ENCODE peak calls at places on chromosomes 1 and 21, in nine cellular contexts. One of them, this sample, is unnamed.

GRCh38 chr1:27221098-27221497 is 13.3 kb upstream of the WDTC1 start:
- DNase-seq in prostate gland: no peak
- DNase-seq in glutamatergic neuron: no peak
- DNase-seq in lower lobe of right lung: no peak
- DNase-seq in Calu3: no peak
- DNase-seq in heart right ventricle: no peak
- DNase-seq in uterus: no peak
- DNase-seq in osteoblast: no peak
- DNase-seq in fibroblast of the aortic adventitia: no peak
- DNase-seq in this sample: no peak

GRCh38 chr1:89800718-89801117 is 20.1 kb upstream of the LRRC8D start:
- DNase-seq in osteoblast: no peak
- DNase-seq in fibroblast of the aortic adventitia: no peak
- DNase-seq in Calu3: no peak
- DNase-seq in prostate gland: no peak
- DNase-seq in heart right ventricle: no peak
- DNase-seq in lower lobe of right lung: no peak
- DNase-seq in uterus: no peak
- DNase-seq in glutamatergic neuron: no peak
- DNase-seq in this sample: no peak

GRCh38 chr21:46146856-46147255 is 8.5 kb downstream of the FTCD start:
- DNase-seq in glutamatergic neuron: peak
- DNase-seq in Calu3: no peak
- DNase-seq in lower lobe of right lung: no peak
- DNase-seq in prostate gland: no peak
- DNase-seq in fibroblast of the aortic adventitia: no peak
- DNase-seq in heart right ventricle: no peak
- DNase-seq in uterus: peak
- DNase-seq in osteoblast: no peak
- DNase-seq in this sample: no peak

GRCh38 chr1:6438047-6438525 is 13.5 kb downstream of the ESPN start:
- DNase-seq in osteoblast: peak
- DNase-seq in glutamatergic neuron: peak
- DNase-seq in lower lobe of right lung: peak
- DNase-seq in heart right ventricle: peak
- DNase-seq in Calu3: peak
- DNase-seq in fibroblast of the aortic adventitia: peak
- DNase-seq in uterus: peak
- DNase-seq in prostate gland: peak
- DNase-seq in this sample: peak

GRCh38 chr1:157580179-157580827 is 17.6 kb downstream of the FCRL4 start:
- DNase-seq in prostate gland: no peak
- DNase-seq in heart right ventricle: peak
- DNase-seq in Calu3: peak
- DNase-seq in uterus: no peak
- DNase-seq in fibroblast of the aortic adventitia: peak
- DNase-seq in lower lobe of right lung: no peak
- DNase-seq in osteoblast: peak
- DNase-seq in glutamatergic neuron: no peak
- DNase-seq in this sample: peak

GRCh38 chr1:22440582-22440981 is 11.1 kb upstream of the ZBTB40 start:
- DNase-seq in Calu3: no peak
- DNase-seq in prostate gland: no peak
- DNase-seq in heart right ventricle: no peak
- DNase-seq in uterus: no peak
- DNase-seq in glutamatergic neuron: no peak
- DNase-seq in lower lobe of right lung: no peak
- DNase-seq in fibroblast of the aortic adventitia: no peak
- DNase-seq in osteoblast: no peak
- DNase-seq in this sample: no peak

GRCh38 chr1:223227031-223227430 is 84.0 kb upstream of the TLR5 start:
- DNase-seq in fibroblast of the aortic adventitia: no peak
- DNase-seq in glutamatergic neuron: no peak
- DNase-seq in osteoblast: no peak
- DNase-seq in lower lobe of right lung: no peak
- DNase-seq in Calu3: no peak
- DNase-seq in prostate gland: no peak
- DNase-seq in heart right ventricle: no peak
- DNase-seq in uterus: no peak
- DNase-seq in this sample: no peak

GRCh38 chr21:21971384-21971783 is 973.2 kb downstream of the NCAM2 start:
- DNase-seq in fibroblast of the aortic adventitia: no peak
- DNase-seq in prostate gland: no peak
- DNase-seq in glutamatergic neuron: no peak
- DNase-seq in Calu3: no peak
- DNase-seq in heart right ventricle: no peak
- DNase-seq in uterus: no peak
- DNase-seq in osteoblast: no peak
- DNase-seq in lower lobe of right lung: no peak
- DNase-seq in this sample: no peak

GRCh38 chr1:23800396-23801337 is at the start of gene GALE:
- DNase-seq in osteoblast: peak
- DNase-seq in Calu3: peak
- DNase-seq in prostate gland: peak
- DNase-seq in fibroblast of the aortic adventitia: peak
- DNase-seq in uterus: peak
- DNase-seq in heart right ventricle: peak
- DNase-seq in lower lobe of right lung: peak
- DNase-seq in glutamatergic neuron: peak
- DNase-seq in this sample: peak

GRCh38 chr1:40976952-40977690 is 2.4 kb upstream of the CTPS1 start:
- DNase-seq in osteoblast: peak
- DNase-seq in uterus: no peak
- DNase-seq in prostate gland: no peak
- DNase-seq in fibroblast of the aortic adventitia: peak
- DNase-seq in Calu3: no peak
- DNase-seq in glutamatergic neuron: no peak
- DNase-seq in lower lobe of right lung: no peak
- DNase-seq in heart right ventricle: no peak
- DNase-seq in this sample: no peak

GRCh38 chr1:155083865-155084721 is 5.5 kb downstream of the EFNA3 start:
- DNase-seq in lower lobe of right lung: no peak
- DNase-seq in heart right ventricle: peak
- DNase-seq in uterus: peak
- DNase-seq in fibroblast of the aortic adventitia: peak
- DNase-seq in glutamatergic neuron: no peak
- DNase-seq in Calu3: peak
- DNase-seq in osteoblast: peak
- DNase-seq in prostate gland: peak
- DNase-seq in this sample: peak
- TF ChIP-seq CTCF in lower lobe of right lung: no peak
- TF ChIP-seq CTCF in heart right ventricle: no peak
- TF ChIP-seq CTCF in uterus: no peak
- TF ChIP-seq CTCF in fibroblast of the aortic adventitia: peak
- TF ChIP-seq CTCF in glutamatergic neuron: no peak
- TF ChIP-seq CTCF in Calu3: no peak
- TF ChIP-seq CTCF in osteoblast: peak
- TF ChIP-seq CTCF in prostate gland: no peak
- TF ChIP-seq CTCF in this sample: peak

GRCh38 chr1:95793893-95794292 is 559.9 kb downstream of the RWDD3 start:
- DNase-seq in uterus: no peak
- DNase-seq in lower lobe of right lung: no peak
- DNase-seq in heart right ventricle: no peak
- DNase-seq in fibroblast of the aortic adventitia: no peak
- DNase-seq in Calu3: peak
- DNase-seq in glutamatergic neuron: peak
- DNase-seq in prostate gland: no peak
- DNase-seq in osteoblast: no peak
- DNase-seq in this sample: peak
- TF ChIP-seq CTCF in uterus: no peak
- TF ChIP-seq CTCF in lower lobe of right lung: no peak
- TF ChIP-seq CTCF in heart right ventricle: no peak
- TF ChIP-seq CTCF in fibroblast of the aortic adventitia: no peak
- TF ChIP-seq CTCF in Calu3: no peak
- TF ChIP-seq CTCF in glutamatergic neuron: no peak
- TF ChIP-seq CTCF in prostate gland: no peak
- TF ChIP-seq CTCF in osteoblast: no peak
- TF ChIP-seq CTCF in this sample: no peak

DNA sequence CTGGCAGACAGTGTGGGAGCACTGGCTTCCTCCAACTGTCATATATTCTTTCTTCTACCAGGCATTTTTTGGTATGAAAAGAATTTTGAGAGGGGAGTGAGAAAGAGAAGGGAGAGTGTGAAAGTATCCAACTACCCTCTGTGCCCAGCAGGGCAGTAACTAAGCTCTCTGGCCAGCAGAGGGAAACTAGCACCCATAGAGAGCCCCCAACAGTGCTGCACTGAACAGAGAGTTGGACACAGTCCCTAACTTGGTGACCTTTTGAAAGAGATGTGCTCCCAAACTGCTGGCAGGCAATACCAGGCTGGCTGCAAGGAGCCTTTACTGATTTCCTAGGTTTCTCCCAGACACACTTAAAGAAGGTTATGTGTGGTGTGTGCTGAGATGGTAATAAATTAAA is 118.8 kb upstream of the PBX1 start:
- DNase-seq in Calu3: peak
- DNase-seq in osteoblast: peak
- DNase-seq in heart right ventricle: peak
- DNase-seq in uterus: peak
- DNase-seq in prostate gland: no peak
- DNase-seq in lower lobe of right lung: no peak
- DNase-seq in glutamatergic neuron: no peak
- DNase-seq in fibroblast of the aortic adventitia: peak
- DNase-seq in this sample: peak
- TF ChIP-seq CTCF in Calu3: peak
- TF ChIP-seq CTCF in osteoblast: peak
- TF ChIP-seq CTCF in heart right ventricle: peak
- TF ChIP-seq CTCF in uterus: peak
- TF ChIP-seq CTCF in prostate gland: no peak
- TF ChIP-seq CTCF in lower lobe of right lung: peak
- TF ChIP-seq CTCF in glutamatergic neuron: no peak
- TF ChIP-seq CTCF in fibroblast of the aortic adventitia: peak
- TF ChIP-seq CTCF in this sample: no peak

DNA sequence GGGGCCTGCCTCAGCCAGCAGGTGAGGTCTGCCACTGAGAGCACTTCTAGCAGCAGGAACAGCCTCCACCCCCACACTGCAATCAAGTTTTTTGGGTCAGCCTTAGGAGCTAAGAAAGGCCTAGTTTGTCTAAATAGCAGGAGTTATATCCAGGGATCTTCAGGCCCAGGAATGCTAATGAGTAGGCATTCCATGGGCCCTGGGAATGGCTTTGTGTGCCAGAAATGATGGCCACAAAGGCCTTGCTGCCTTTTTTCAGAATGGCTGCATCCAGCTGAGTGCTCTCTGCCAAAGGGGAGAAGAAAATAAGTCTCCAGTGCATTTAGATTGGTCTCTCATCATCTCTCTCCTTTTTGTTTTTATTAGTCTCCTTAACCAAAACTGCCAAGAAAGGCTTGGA is 2.8 kb downstream of the MRTO4 start:
- DNase-seq in uterus: no peak
- DNase-seq in fibroblast of the aortic adventitia: no peak
- DNase-seq in osteoblast: no peak
- DNase-seq in lower lobe of right lung: no peak
- DNase-seq in Calu3: no peak
- DNase-seq in prostate gland: no peak
- DNase-seq in heart right ventricle: no peak
- DNase-seq in glutamatergic neuron: no peak
- DNase-seq in this sample: no peak
- TF ChIP-seq CTCF in uterus: no peak
- TF ChIP-seq CTCF in fibroblast of the aortic adventitia: no peak
- TF ChIP-seq CTCF in osteoblast: no peak
- TF ChIP-seq CTCF in lower lobe of right lung: no peak
- TF ChIP-seq CTCF in Calu3: no peak
- TF ChIP-seq CTCF in prostate gland: no peak
- TF ChIP-seq CTCF in heart right ventricle: no peak
- TF ChIP-seq CTCF in glutamatergic neuron: no peak
- TF ChIP-seq CTCF in this sample: no peak

GRCh38 chr1:63773496-63773814 is 362 bp upstream of the ROR1 start:
- DNase-seq in glutamatergic neuron: no peak
- DNase-seq in heart right ventricle: no peak
- DNase-seq in uterus: no peak
- DNase-seq in lower lobe of right lung: no peak
- DNase-seq in osteoblast: no peak
- DNase-seq in prostate gland: no peak
- DNase-seq in fibroblast of the aortic adventitia: no peak
- DNase-seq in Calu3: no peak
- DNase-seq in this sample: no peak

GRCh38 chr1:63775418-63776127 is 1.8 kb downstream of the ROR1 start:
- DNase-seq in glutamatergic neuron: no peak
- DNase-seq in lower lobe of right lung: no peak
- DNase-seq in heart right ventricle: no peak
- DNase-seq in prostate gland: no peak
- DNase-seq in uterus: no peak
- DNase-seq in osteoblast: peak
- DNase-seq in Calu3: no peak
- DNase-seq in fibroblast of the aortic adventitia: peak
- DNase-seq in this sample: peak

GRCh38 chr1:63774617-63775417 is 1.0 kb downstream of the ROR1 start:
- DNase-seq in lower lobe of right lung: peak
- DNase-seq in heart right ventricle: peak
- DNase-seq in prostate gland: no peak
- DNase-seq in uterus: peak
- DNase-seq in osteoblast: peak
- DNase-seq in glutamatergic neuron: peak
- DNase-seq in fibroblast of the aortic adventitia: peak
- DNase-seq in Calu3: peak
- DNase-seq in this sample: peak

GRCh38 chr1:63772876-63773275 is 941 bp upstream of the ROR1 start:
- DNase-seq in osteoblast: no peak
- DNase-seq in fibroblast of the aortic adventitia: no peak
- DNase-seq in glutamatergic neuron: no peak
- DNase-seq in Calu3: no peak
- DNase-seq in heart right ventricle: no peak
- DNase-seq in prostate gland: no peak
- DNase-seq in uterus: no peak
- DNase-seq in lower lobe of right lung: no peak
- DNase-seq in this sample: no peak

GRCh38 chr1:63773815-63774616 is at the start of gene ROR1:
- DNase-seq in prostate gland: peak
- DNase-seq in osteoblast: peak
- DNase-seq in heart right ventricle: peak
- DNase-seq in Calu3: peak
- DNase-seq in fibroblast of the aortic adventitia: peak
- DNase-seq in uterus: peak
- DNase-seq in lower lobe of right lung: peak
- DNase-seq in glutamatergic neuron: peak
- DNase-seq in this sample: peak
- TF ChIP-seq CTCF in prostate gland: peak
- TF ChIP-seq CTCF in osteoblast: peak
- TF ChIP-seq CTCF in heart right ventricle: peak
- TF ChIP-seq CTCF in Calu3: peak
- TF ChIP-seq CTCF in fibroblast of the aortic adventitia: peak
- TF ChIP-seq CTCF in uterus: peak
- TF ChIP-seq CTCF in lower lobe of right lung: peak
- TF ChIP-seq CTCF in glutamatergic neuron: peak
- TF ChIP-seq CTCF in this sample: peak

This sample was measured in MCF 10A.